ENCODE peak calls at places on chromosomes 12 and 14, in eight cellular contexts. Y is A549, U is mammary epithelial cell, X is WTC11, G is astrocyte of the cerebellum, V is thoracic aorta, Z is pancreas, I is mucosa of descending colon. A is an unnamed sample.

GRCh38 chr12:107684990-107685359 is 624 bp upstream of the PWP1 start:
- DNase-seq in Z (peak; percentile 21), U (peak; percentile 11), I (no peak), G (no peak), V (no peak), X (no peak), Y (peak; percentile 43), A (no peak)

GRCh38 chr12:46483572-46484395 is 111.2 kb upstream of the SLC38A2 start:
- DNase-seq in U (no peak), Y (no peak), X (no peak), G (no peak), Z (no peak), I (no peak), V (no peak), A (no peak)

GRCh38 chr12:99766408-99766807 is 118.9 kb downstream of the GARIN6 start:
- DNase-seq in V (no peak), Y (no peak), U (peak; percentile 19), X (no peak), G (no peak), Z (no peak), I (no peak), A (no peak)

GRCh38 chr14:67187210-67187609 is 2.0 kb upstream of the GARIN2 start:
- DNase-seq in V (no peak), I (no peak), G (peak; percentile 55), X (no peak), Z (no peak), Y (peak; percentile 72), U (peak; percentile 84), A (no peak)

GRCh38 chr12:122830517-122831214 is 4.6 kb upstream of the HIP1R start:
- DNase-seq in G (no peak), X (no peak), Y (peak; percentile 63), U (peak; percentile 96), V (no peak), I (no peak), Z (no peak), A (no peak)

GRCh38 chr14:68583527-68584275 is 209.2 kb downstream of the ZFP36L1 start:
- DNase-seq in Z (peak; percentile 40), Y (no peak), X (no peak), V (no peak), U (no peak), G (no peak), I (no peak), A (no peak)

GRCh38 chr14:32809255-32809654 is 129.4 kb upstream of the NPAS3 start:
- DNase-seq in Z (no peak), Y (no peak), G (no peak), X (no peak), U (no peak), V (no peak), I (no peak), A (no peak)

GRCh38 chr12:26128180-26128579 is 3.3 kb upstream of the BHLHE41 start:
- DNase-seq in U (no peak), V (no peak), I (no peak), X (no peak), Z (no peak), G (no peak), Y (no peak), A (no peak)

GRCh38 chr12:6188954-6189353 is 11.2 kb upstream of the CD9 start:
- DNase-seq in V (no peak), U (no peak), X (no peak), Y (no peak), I (no peak), G (no peak), Z (no peak), A (no peak)

GRCh38 chr14:104135904-104136471 is 2.4 kb upstream of the KIF26A start:
- DNase-seq in V (no peak), I (peak; percentile 27), X (peak; percentile 34), U (no peak), Y (no peak), G (no peak), Z (peak; percentile 13), A (no peak)

GRCh38 chr12:109947511-109947910 is 47.4 kb downstream of the TCHP start:
- DNase-seq in G (peak; percentile 89), Y (no peak), U (peak; percentile 11), I (no peak), Z (no peak), V (no peak), X (no peak), A (no peak)

GRCh38 chr14:23005451-23005850 is 4.5 kb downstream of the C14orf93 start:
- DNase-seq in Y (no peak), U (no peak), Z (no peak), G (no peak), I (no peak), V (no peak), X (no peak), A (no peak)

GRCh38 chr12:77923882-77924281 is 93.2 kb downstream of the NAV3 start:
- DNase-seq in G (no peak), X (no peak), U (no peak), I (no peak), Z (no peak), V (no peak), Y (no peak), A (no peak)

GRCh38 chr14:97456958-97457357 is 659.8 kb downstream of the VRK1 start:
- DNase-seq in G (no peak), Z (no peak), U (no peak), Y (no peak), X (no peak), I (no peak), V (no peak), A (no peak)

GRCh38 chr14:54040851-54041250 is 84.2 kb upstream of the BMP4 start:
- DNase-seq in Z (no peak), X (no peak), U (peak; percentile 1), V (no peak), Y (no peak), I (no peak), G (peak; percentile 0), A (no peak)

GRCh38 chr12:98847242-98847641 is 202.2 kb downstream of the APAF1 start:
- DNase-seq in V (no peak), Y (no peak), Z (no peak), G (no peak), U (no peak), I (no peak), X (no peak), A (no peak)

GRCh38 chr12:50786498-50787231 is 22.8 kb downstream of the ATF1 start:
- DNase-seq in V (no peak), X (no peak), I (no peak), Z (no peak), G (peak; percentile 85), Y (peak; percentile 84), U (peak; percentile 98), A (no peak)

GRCh38 chr12:51915003-51915625 is 7.8 kb downstream of the ACVRL1 start:
- DNase-seq in I (no peak), G (no peak), U (no peak), Y (no peak), Z (no peak), V (no peak), X (peak; percentile 55), A (no peak)

GRCh38 chr12:77064891-77065360 is 443 bp downstream of the E2F7 start:
- DNase-seq in V (no peak), G (no peak), I (peak; percentile 53), X (no peak), Y (peak; percentile 58), U (no peak), Z (no peak), A (no peak)

GRCh38 chr14:99479160-99479902 is 1.3 kb downstream of the SETD3 start:
- DNase-seq in X (no peak), Z (no peak), I (no peak), G (no peak), V (no peak), Y (no peak), U (no peak), A (no peak)

GRCh38 chr12:101935769-101936741 is 58.7 kb downstream of the DRAM1 start:
- DNase-seq in X (no peak), Y (no peak), U (peak; percentile 96), Z (no peak), I (no peak), G (peak; percentile 32), V (no peak), A (no peak)
- TF ChIP-seq CTCF in X (no peak), Y (no peak), U (no peak), Z (no peak), I (no peak), G (no peak), V (no peak), A (no peak)

DNA sequence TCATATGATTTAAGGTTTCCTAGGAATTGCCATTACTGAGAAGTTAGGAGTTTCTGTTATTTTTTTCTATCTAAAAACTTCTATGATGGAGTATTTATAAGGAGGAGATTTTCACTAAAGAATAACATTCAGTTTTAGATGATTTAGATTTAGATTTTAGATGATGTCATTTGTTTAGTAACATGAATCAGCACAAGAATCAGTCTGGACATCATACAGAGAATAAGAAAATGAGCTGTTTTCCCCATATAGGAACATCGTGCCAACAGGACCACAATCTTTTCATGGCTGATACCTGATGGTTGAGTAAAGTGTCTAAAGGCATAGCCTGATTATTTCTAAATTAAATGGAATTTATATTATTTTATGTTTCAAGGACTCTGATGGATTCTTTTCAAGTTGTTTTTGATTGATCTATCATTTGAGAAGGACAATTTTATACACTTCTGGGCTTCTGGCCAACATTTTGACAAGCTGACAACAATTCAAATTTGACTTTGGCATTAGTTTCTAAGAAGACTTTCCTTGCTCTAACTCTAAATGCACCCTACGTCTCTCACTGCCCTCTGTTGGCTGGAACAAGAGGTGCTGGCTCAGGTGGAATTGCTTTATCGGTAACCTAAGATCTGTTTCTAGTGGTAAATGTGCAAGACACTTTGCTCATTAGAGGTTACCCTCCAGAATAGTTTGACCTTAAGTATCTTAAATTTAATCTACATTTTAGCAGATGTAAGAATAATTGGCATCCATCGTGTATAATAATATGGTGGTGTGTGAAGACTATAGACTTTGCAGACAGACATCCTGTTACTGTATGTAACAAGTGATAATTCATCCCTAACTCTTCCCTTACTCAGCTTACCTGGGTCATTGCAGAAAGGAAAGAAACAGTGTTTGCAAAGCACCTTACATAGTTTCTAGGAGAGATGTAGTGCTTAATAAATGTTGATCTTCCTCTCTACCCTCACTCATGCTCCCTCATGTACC is 42.8 kb upstream of the CPSF6 start:
- DNase-seq in X (peak; percentile 18), U (peak; percentile 5), G (no peak), V (no peak), Z (no peak), I (no peak), Y (no peak), A (no peak)
- TF ChIP-seq CTCF in X (no peak), U (peak; percentile 51), G (no peak), V (no peak), Z (no peak), I (peak; percentile 17), Y (peak; percentile 28), A (no peak)

GRCh38 chr12:132075026-132075713 is 68.9 kb downstream of the DDX51 start:
- DNase-seq in Y (no peak), Z (no peak), X (peak; percentile 51), V (no peak), I (no peak), U (no peak), G (no peak), A (no peak)
- TF ChIP-seq CTCF in Y (peak; percentile 44), Z (no peak), X (peak; percentile 24), V (no peak), I (no peak), U (peak; percentile 1), G (peak; percentile 43), A (peak; percentile 24)

DNA sequence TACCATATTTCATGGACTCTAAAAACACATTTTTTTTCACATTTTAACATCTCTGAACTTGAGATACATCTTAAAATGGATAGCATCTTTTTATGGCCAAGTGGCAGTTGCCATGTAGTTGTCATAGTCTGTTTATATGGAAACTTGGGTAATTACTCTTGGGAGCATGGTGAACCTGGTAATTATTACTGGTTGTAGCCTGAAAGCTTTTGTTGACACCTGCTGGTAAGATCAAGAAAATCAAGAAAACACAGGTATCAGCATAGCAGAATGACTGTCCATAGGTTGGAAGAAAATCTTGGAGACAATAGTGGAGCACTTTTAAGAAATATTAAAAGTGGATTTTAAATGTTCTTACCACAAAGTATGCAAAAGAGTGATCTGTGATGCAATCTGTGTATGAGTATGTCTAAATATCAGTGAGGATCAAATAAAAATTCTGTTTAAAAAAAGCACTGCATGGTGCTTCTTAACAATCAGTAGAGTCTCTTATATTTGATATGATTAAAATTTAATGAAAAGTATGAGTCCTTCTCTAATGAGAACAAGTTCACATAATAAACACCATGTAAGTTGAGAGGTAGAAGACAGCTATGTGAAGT is 44.2 kb downstream of the TTC8 start:
- DNase-seq in V (no peak), Y (no peak), X (no peak), Z (no peak), U (peak; percentile 39), G (peak; percentile 4), I (no peak), A (no peak)
- TF ChIP-seq CTCF in V (peak; percentile 48), Y (peak; percentile 47), X (no peak), Z (peak; percentile 14), U (peak; percentile 50), G (peak; percentile 47), I (no peak), A (peak; percentile 45)